ENCODE peak calls at places on chromosomes 6 and 20, in nine cellular contexts. One of them, this sample, is unnamed.

GRCh38 chr6:135423649-135424128 is 73.9 kb downstream of the AHI1 start:
- DNase-seq in SK-MEL-5: peak
- DNase-seq in endothelial cell: no peak
- DNase-seq in T follicular helper cell: no peak
- DNase-seq in A549: peak
- DNase-seq in amniotic epithelial cell: peak
- DNase-seq in NCI-H526: peak
- DNase-seq in AG04449: no peak
- DNase-seq in C1 segment of cervical spinal cord: no peak
- DNase-seq in this sample: peak

GRCh38 chr20:51631011-51631950 is 88.8 kb upstream of the NFATC2 start:
- DNase-seq in SK-MEL-5: peak
- DNase-seq in endothelial cell: no peak
- DNase-seq in T follicular helper cell: no peak
- DNase-seq in A549: peak
- DNase-seq in amniotic epithelial cell: peak
- DNase-seq in NCI-H526: no peak
- DNase-seq in AG04449: peak
- DNase-seq in C1 segment of cervical spinal cord: no peak
- DNase-seq in this sample: peak

GRCh38 chr20:35772563-35773058 is 796 bp downstream of the PHF20 start:
- DNase-seq in SK-MEL-5: no peak
- DNase-seq in endothelial cell: no peak
- DNase-seq in T follicular helper cell: no peak
- DNase-seq in A549: no peak
- DNase-seq in amniotic epithelial cell: no peak
- DNase-seq in NCI-H526: no peak
- DNase-seq in AG04449: no peak
- DNase-seq in C1 segment of cervical spinal cord: no peak
- DNase-seq in this sample: no peak

GRCh38 chr6:34516391-34517324 is 39.5 kb downstream of the SPDEF start:
- DNase-seq in SK-MEL-5: no peak
- DNase-seq in endothelial cell: no peak
- DNase-seq in T follicular helper cell: no peak
- DNase-seq in A549: no peak
- DNase-seq in amniotic epithelial cell: no peak
- DNase-seq in NCI-H526: no peak
- DNase-seq in AG04449: no peak
- DNase-seq in C1 segment of cervical spinal cord: no peak
- DNase-seq in this sample: no peak

GRCh38 chr6:118509009-118509617 is 39.0 kb upstream of the PLN start:
- DNase-seq in SK-MEL-5: peak
- DNase-seq in endothelial cell: no peak
- DNase-seq in T follicular helper cell: no peak
- DNase-seq in A549: peak
- DNase-seq in amniotic epithelial cell: peak
- DNase-seq in NCI-H526: peak
- DNase-seq in AG04449: no peak
- DNase-seq in C1 segment of cervical spinal cord: no peak
- DNase-seq in this sample: peak

GRCh38 chr6:21305827-21306469 is 287.6 kb upstream of the SOX4 start:
- DNase-seq in SK-MEL-5: peak
- DNase-seq in endothelial cell: no peak
- DNase-seq in T follicular helper cell: no peak
- DNase-seq in A549: peak
- DNase-seq in amniotic epithelial cell: peak
- DNase-seq in NCI-H526: peak
- DNase-seq in AG04449: peak
- DNase-seq in C1 segment of cervical spinal cord: no peak
- DNase-seq in this sample: peak

GRCh38 chr6:112485813-112486212 is 138.7 kb downstream of the RFPL4B start:
- DNase-seq in SK-MEL-5: no peak
- DNase-seq in endothelial cell: no peak
- DNase-seq in T follicular helper cell: no peak
- DNase-seq in A549: no peak
- DNase-seq in amniotic epithelial cell: no peak
- DNase-seq in NCI-H526: no peak
- DNase-seq in AG04449: no peak
- DNase-seq in C1 segment of cervical spinal cord: no peak
- DNase-seq in this sample: no peak

GRCh38 chr6:55617272-55617671 is 38.3 kb upstream of the HMGCLL1 start:
- DNase-seq in SK-MEL-5: peak
- DNase-seq in endothelial cell: peak
- DNase-seq in T follicular helper cell: no peak
- DNase-seq in A549: peak
- DNase-seq in amniotic epithelial cell: peak
- DNase-seq in NCI-H526: peak
- DNase-seq in AG04449: no peak
- DNase-seq in C1 segment of cervical spinal cord: no peak
- DNase-seq in this sample: peak

GRCh38 chr6:46862381-46862780 is 59.4 kb downstream of the ADGRF5 start:
- DNase-seq in SK-MEL-5: no peak
- DNase-seq in endothelial cell: no peak
- DNase-seq in T follicular helper cell: no peak
- DNase-seq in A549: no peak
- DNase-seq in amniotic epithelial cell: no peak
- DNase-seq in NCI-H526: no peak
- DNase-seq in AG04449: no peak
- DNase-seq in C1 segment of cervical spinal cord: no peak
- DNase-seq in this sample: no peak

GRCh38 chr20:1185316-1185741 is 548 bp upstream of the TMEM74B start:
- DNase-seq in SK-MEL-5: peak
- DNase-seq in endothelial cell: peak
- DNase-seq in T follicular helper cell: no peak
- DNase-seq in A549: no peak
- DNase-seq in amniotic epithelial cell: no peak
- DNase-seq in NCI-H526: peak
- DNase-seq in AG04449: no peak
- DNase-seq in C1 segment of cervical spinal cord: no peak
- DNase-seq in this sample: peak

This sample was measured in ACHN.